ENCODE peak calls at places on chromosomes 7 and 10, in five cellular contexts. S is HepG2, C is SK-N-SH, B is IMR-90, E is HCT116. D is an unnamed sample.

GRCh38 chr7:1679966-1680730 is 10.1 kb downstream of the ELFN1 start:
- DNase-seq in S (no peak), C (peak), B (no peak), E (no peak), D (no peak)

GRCh38 chr10:5648494-5649457 is 17.6 kb downstream of the ASB13 start:
- DNase-seq in S (no peak), C (no peak), B (no peak), E (no peak), D (no peak)

GRCh38 chr7:50502947-50503346 is 52.8 kb upstream of the FIGNL1 start:
- DNase-seq in S (no peak), C (no peak), B (no peak), E (no peak), D (no peak)

GRCh38 chr7:34430456-34430855 is 227.6 kb upstream of the NPSR1 start:
- DNase-seq in S (peak), C (peak), B (peak), E (peak), D (no peak)

GRCh38 chr7:41268874-41269273 is 434.0 kb downstream of the INHBA start:
- DNase-seq in S (no peak), C (no peak), B (peak), E (no peak), D (no peak)

GRCh38 chr7:94276797-94277196 is 117.9 kb upstream of the COL1A2 start:
- DNase-seq in S (no peak), C (peak), B (peak), E (no peak), D (no peak)

GRCh38 chr10:103592186-103593021 is 98.9 kb downstream of the NEURL1 start:
- DNase-seq in S (peak), C (peak), B (peak), E (peak), D (peak)

GRCh38 chr7:111045469-111045868 is 45.5 kb upstream of the LRRN3 start:
- DNase-seq in S (no peak), C (no peak), B (peak), E (no peak), D (no peak)

GRCh38 chr7:135001390-135002165 is 15.3 kb downstream of the AGBL3 start:
- DNase-seq in S (peak), C (no peak), B (no peak), E (no peak), D (no peak)

GRCh38 chr10:64396105-64396504 is 874.9 kb downstream of the REEP3 start:
- DNase-seq in S (no peak), C (no peak), B (peak), E (no peak), D (no peak)
- H3K9ac ChIP-seq in S (no peak), C (no peak), B (no peak), E (no peak), D (no peak)

DNA sequence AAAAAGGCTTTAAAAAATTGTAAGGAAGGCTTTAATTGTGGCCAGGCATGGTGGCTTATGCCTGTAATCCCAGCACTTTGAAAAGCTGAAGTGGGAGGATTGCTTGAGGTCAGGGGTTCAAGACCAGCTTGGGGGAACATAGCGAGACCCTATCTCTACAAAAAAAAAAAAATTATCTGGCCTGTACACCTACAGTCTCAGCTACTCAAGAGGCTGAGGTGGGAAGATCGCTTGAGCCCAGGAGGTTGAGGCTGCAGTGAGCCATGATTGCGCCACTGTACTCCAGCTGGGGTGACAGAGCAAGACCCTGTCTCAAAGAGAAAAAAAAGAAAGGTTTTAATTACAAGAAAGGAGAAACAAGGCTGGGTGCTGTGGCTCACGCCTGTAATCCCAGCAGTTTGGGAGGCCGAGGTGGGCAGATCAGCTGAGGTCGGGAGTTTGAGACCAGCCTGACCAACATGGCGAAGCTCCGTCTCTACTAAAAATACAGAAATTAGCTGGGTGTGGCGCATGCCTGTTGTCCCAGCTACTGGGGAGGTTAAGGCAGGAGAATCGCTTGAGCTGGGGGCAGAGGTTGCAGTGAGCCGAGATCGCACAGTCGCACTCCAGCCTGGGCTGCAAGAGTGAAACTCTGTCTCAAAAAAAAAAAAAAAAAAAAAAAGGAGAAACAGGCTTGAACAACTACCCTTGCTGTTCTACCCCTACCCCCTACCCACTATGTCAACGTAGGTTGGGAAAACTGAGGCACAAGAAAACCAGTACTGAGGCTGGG is 83.7 kb downstream of the CARD11 start:
- DNase-seq in S (no peak), C (no peak), B (no peak), E (no peak), D (no peak)
- H3K4me2 ChIP-seq in S (no peak), C (no peak), B (no peak), E (no peak), D (no peak)

DNA sequence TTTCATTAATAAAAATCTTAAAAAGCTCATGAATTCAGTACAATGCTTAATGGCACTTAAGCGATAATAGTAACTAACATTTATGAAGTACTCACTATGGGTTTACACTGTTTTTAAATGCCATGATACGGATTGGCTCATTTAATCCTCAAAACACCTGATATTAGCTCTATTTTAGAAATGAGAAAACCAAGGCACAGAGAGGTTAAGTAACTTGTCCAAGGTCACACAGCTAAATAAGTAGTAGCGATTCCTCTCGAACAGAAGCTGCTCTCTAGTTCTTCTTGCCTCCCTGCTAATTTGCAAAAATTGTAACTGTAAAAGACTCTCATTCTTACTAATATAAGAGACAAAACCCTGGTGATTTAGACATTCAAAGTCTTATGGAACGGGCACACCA is 110.7 kb upstream of the RHEB start:
- DNase-seq in S (no peak), C (no peak), B (no peak), E (no peak), D (no peak)
- H3K9ac ChIP-seq in S (no peak), C (peak), B (peak), E (peak), D (no peak)

DNA sequence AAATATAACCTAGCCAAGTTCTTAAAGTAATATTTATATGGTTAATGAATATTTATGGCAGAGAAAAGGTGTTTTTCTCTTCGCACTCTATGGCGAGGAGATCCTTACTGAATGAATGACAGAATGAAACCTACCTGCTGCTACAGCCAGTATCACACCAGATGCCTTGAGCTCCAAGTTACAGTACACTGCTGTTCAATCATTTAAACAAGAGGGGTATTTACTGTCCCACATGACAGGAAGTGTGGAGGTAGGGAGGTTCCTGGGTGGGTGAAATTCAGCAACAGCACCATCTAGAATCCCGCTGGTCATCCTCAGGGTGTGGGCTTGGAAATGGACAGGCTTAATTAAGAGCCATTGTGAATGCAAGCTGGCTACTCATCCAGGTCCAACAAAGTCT is 14.8 kb downstream of the CYTH3 start:
- DNase-seq in S (no peak), C (no peak), B (no peak), E (no peak), D (no peak)
- H3K4me2 ChIP-seq in S (no peak), C (peak), B (no peak), E (no peak), D (peak)

GRCh38 chr7:37206192-37206591 is 242.5 kb downstream of the ELMO1 start:
- DNase-seq in S (no peak), C (no peak), B (no peak), E (no peak), D (no peak)

GRCh38 chr7:37205451-37205850 is 243.2 kb downstream of the ELMO1 start:
- DNase-seq in S (no peak), C (no peak), B (no peak), E (no peak), D (no peak)

GRCh38 chr7:37212051-37212450 is 236.6 kb downstream of the ELMO1 start:
- DNase-seq in S (no peak), C (no peak), B (no peak), E (no peak), D (no peak)

GRCh38 chr7:37211097-37211496 is 237.6 kb downstream of the ELMO1 start:
- DNase-seq in S (no peak), C (no peak), B (peak), E (no peak), D (no peak)

DNA sequence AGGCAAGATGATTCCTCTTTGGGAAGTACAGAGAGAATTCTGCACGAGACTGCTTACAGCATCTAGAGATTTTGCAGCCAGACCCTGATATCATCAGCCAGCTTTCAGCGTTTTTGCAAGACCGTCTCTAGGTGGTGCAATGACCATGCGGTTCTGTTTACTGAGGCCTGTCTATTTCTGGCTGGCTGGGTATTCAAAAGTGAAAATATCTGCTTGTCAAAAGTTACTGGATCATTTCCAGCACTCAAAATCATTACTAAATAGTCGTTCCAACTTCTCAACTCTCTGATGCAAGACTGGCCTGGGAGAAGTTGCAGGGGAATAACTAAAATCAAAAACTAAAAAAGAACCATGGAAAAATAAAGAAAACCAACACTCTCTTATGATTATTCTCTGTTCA is 240.1 kb downstream of the ELMO1 start:
- DNase-seq in S (peak), C (peak), B (peak), E (peak), D (peak)
- H3K9ac ChIP-seq in S (no peak), C (no peak), B (no peak), E (no peak), D (no peak)

D was measured in DND-41.